ENCODE peak calls at places on chromosome 19, in six cellular contexts. D is HEK293T, C is MCF 10A, G is NCI-H1694, V is endodermal cell, Z is neural crest cell. X is an unnamed sample.

GRCh38 chr19:30226464-30227070 is 145.6 kb upstream of the ZNF536 start:
- DNase-seq in D (peak), C (no peak), G (no peak), V (peak), Z (peak), X (no peak)

GRCh38 chr19:2462635-2463421 is 6.1 kb upstream of the LMNB2 start:
- DNase-seq in D (peak), C (peak), G (no peak), V (peak), Z (peak), X (no peak)

GRCh38 chr19:12610540-12611360 is at the start of the genes ZNF490 and ZNF791:
- DNase-seq in D (peak), C (peak), G (peak), V (peak), Z (peak), X (peak)

GRCh38 chr19:51792932-51793331 is 2.0 kb upstream of the FPR3 start:
- DNase-seq in D (no peak), C (no peak), G (no peak), V (no peak), Z (no peak), X (no peak)

GRCh38 chr19:32675720-32676185 is at the start of gene RGS9BP:
- DNase-seq in D (peak), C (peak), G (peak), V (peak), Z (peak), X (no peak)

GRCh38 chr19:5999693-6000092 is 21.8 kb upstream of the RANBP3 start:
- DNase-seq in D (no peak), C (no peak), G (no peak), V (no peak), Z (no peak), X (no peak)

GRCh38 chr19:11373885-11374448 is 499 bp upstream of the SWSAP1 start:
- DNase-seq in D (no peak), C (no peak), G (no peak), V (no peak), Z (no peak), X (no peak)

GRCh38 chr19:56671613-56671994 is at the start of gene ZNF835:
- DNase-seq in D (no peak), C (no peak), G (no peak), V (peak), Z (no peak), X (peak)

GRCh38 chr19:4474504-4475136 is 2.5 kb downstream of the HDGFL2 start:
- DNase-seq in D (peak), C (no peak), G (peak), V (peak), Z (peak), X (peak)

GRCh38 chr19:2428027-2428690 is 773 bp upstream of the TIMM13 start:
- DNase-seq in D (no peak), C (no peak), G (no peak), V (peak), Z (no peak), X (peak)

GRCh38 chr19:31223805-31224534 is 125.3 kb downstream of the TSHZ3 start:
- DNase-seq in D (no peak), C (no peak), G (no peak), V (no peak), Z (no peak), X (no peak)

GRCh38 chr19:35718345-35719041 is 690 bp downstream of the KMT2B start:
- DNase-seq in D (peak), C (peak), G (no peak), V (peak), Z (peak), X (no peak)

GRCh38 chr19:51777570-51778460 is 16.8 kb downstream of the FPR2 start:
- DNase-seq in D (peak), C (peak), G (peak), V (peak), Z (peak), X (peak)

GRCh38 chr19:55301459-55302331 is 17.9 kb downstream of the BRSK1 start:
- DNase-seq in D (peak), C (peak), G (peak), V (peak), Z (peak), X (no peak)

GRCh38 chr19:38360351-38360750 is 14.0 kb upstream of the PSMD8 start:
- DNase-seq in D (no peak), C (no peak), G (no peak), V (no peak), Z (no peak), X (no peak)

GRCh38 chr19:5340637-5341447 is at the start of gene PTPRS:
- DNase-seq in D (peak), C (peak), G (peak), V (peak), Z (peak), X (peak)

GRCh38 chr19:38417544-38418506 is 8.2 kb downstream of the RASGRP4 start:
- DNase-seq in D (no peak), C (peak), G (no peak), V (peak), Z (peak), X (no peak)

GRCh38 chr19:32692727-32693061 is 1.1 kb downstream of the NUDT19 start:
- DNase-seq in D (no peak), C (peak), G (no peak), V (no peak), Z (no peak), X (no peak)

X was measured in cerebellar nuclear complex.